ENCODE peak calls at places on chromosomes 11 and 22, in ten cellular contexts. One of them, this sample, is unnamed.

GRCh38 chr11:65425971-65426838 is 3.6 kb downstream of the NEAT1 start:
- DNase-seq in WTC11: no peak
- DNase-seq in NCI-H345: no peak
- DNase-seq in germinal center: no peak
- DNase-seq in AG08396: peak; percentile 7
- DNase-seq in EH: peak; percentile 86
- DNase-seq in GM12865: peak; percentile 91
- DNase-seq in dermis blood vessel endothelial cell: peak; percentile 71
- DNase-seq in brain microvascular endothelial cell: peak; percentile 38
- DNase-seq in EL: peak; percentile 87
- DNase-seq in this sample: peak; percentile 88

GRCh38 chr11:72012897-72013721 is 14.4 kb downstream of the IL18BP start:
- DNase-seq in AG08396: peak; percentile 93
- DNase-seq in NCI-H345: no peak
- DNase-seq in germinal center: no peak
- DNase-seq in EL: no peak
- DNase-seq in EH: peak; percentile 63
- DNase-seq in brain microvascular endothelial cell: peak; percentile 28
- DNase-seq in WTC11: no peak
- DNase-seq in GM12865: no peak
- DNase-seq in dermis blood vessel endothelial cell: no peak
- DNase-seq in this sample: peak; percentile 85

GRCh38 chr11:124953753-124954624 is at the start of gene CCDC15:
- DNase-seq in brain microvascular endothelial cell: peak; percentile 95
- DNase-seq in dermis blood vessel endothelial cell: peak; percentile 99
- DNase-seq in germinal center: peak; percentile 92
- DNase-seq in EH: peak; percentile 98
- DNase-seq in AG08396: peak; percentile 93
- DNase-seq in GM12865: peak; percentile 97
- DNase-seq in EL: peak; percentile 99
- DNase-seq in NCI-H345: peak; percentile 99
- DNase-seq in WTC11: peak; percentile 98
- DNase-seq in this sample: peak; percentile 96

GRCh38 chr11:12066799-12067508 is 43.4 kb upstream of the MICAL2 start:
- DNase-seq in EL: peak; percentile 72
- DNase-seq in EH: peak; percentile 97
- DNase-seq in germinal center: no peak
- DNase-seq in WTC11: no peak
- DNase-seq in AG08396: no peak
- DNase-seq in dermis blood vessel endothelial cell: no peak
- DNase-seq in NCI-H345: peak; percentile 80
- DNase-seq in brain microvascular endothelial cell: no peak
- DNase-seq in GM12865: no peak
- DNase-seq in this sample: peak; percentile 67

GRCh38 chr11:71251761-71252433 is 480 bp downstream of the SHANK2 start:
- DNase-seq in EH: no peak
- DNase-seq in brain microvascular endothelial cell: no peak
- DNase-seq in EL: no peak
- DNase-seq in NCI-H345: peak; percentile 67
- DNase-seq in WTC11: peak; percentile 72
- DNase-seq in germinal center: peak; percentile 85
- DNase-seq in GM12865: peak; percentile 23
- DNase-seq in dermis blood vessel endothelial cell: no peak
- DNase-seq in AG08396: peak; percentile 73
- DNase-seq in this sample: no peak

GRCh38 chr22:20725987-20726558 is 47.8 kb upstream of the SERPIND1 start:
- DNase-seq in GM12865: no peak
- DNase-seq in EL: peak; percentile 71
- DNase-seq in germinal center: no peak
- DNase-seq in brain microvascular endothelial cell: no peak
- DNase-seq in dermis blood vessel endothelial cell: no peak
- DNase-seq in NCI-H345: no peak
- DNase-seq in EH: peak; percentile 42
- DNase-seq in WTC11: no peak
- DNase-seq in AG08396: no peak
- DNase-seq in this sample: no peak

GRCh38 chr11:118401151-118401879 is at the start of gene ATP5MG:
- DNase-seq in GM12865: peak; percentile 95
- DNase-seq in EL: peak; percentile 90
- DNase-seq in WTC11: peak; percentile 89
- DNase-seq in brain microvascular endothelial cell: peak; percentile 89
- DNase-seq in dermis blood vessel endothelial cell: peak; percentile 92
- DNase-seq in EH: peak; percentile 91
- DNase-seq in NCI-H345: peak; percentile 88
- DNase-seq in germinal center: peak; percentile 88
- DNase-seq in AG08396: peak; percentile 91
- DNase-seq in this sample: peak; percentile 84

GRCh38 chr22:44894782-44895181 is 115.0 kb downstream of the PHF21B start:
- DNase-seq in AG08396: no peak
- DNase-seq in WTC11: no peak
- DNase-seq in NCI-H345: no peak
- DNase-seq in germinal center: no peak
- DNase-seq in EH: no peak
- DNase-seq in dermis blood vessel endothelial cell: no peak
- DNase-seq in GM12865: no peak
- DNase-seq in brain microvascular endothelial cell: no peak
- DNase-seq in EL: no peak
- DNase-seq in this sample: no peak

GRCh38 chr11:70694371-70694770 is 296.0 kb downstream of the CTTN start:
- DNase-seq in NCI-H345: no peak
- DNase-seq in WTC11: no peak
- DNase-seq in germinal center: no peak
- DNase-seq in EL: no peak
- DNase-seq in brain microvascular endothelial cell: no peak
- DNase-seq in GM12865: no peak
- DNase-seq in AG08396: no peak
- DNase-seq in EH: no peak
- DNase-seq in dermis blood vessel endothelial cell: no peak
- DNase-seq in this sample: no peak

GRCh38 chr22:24424001-24424900 is 3.1 kb upstream of the ADORA2A start:
- DNase-seq in WTC11: peak; percentile 58
- DNase-seq in NCI-H345: no peak
- DNase-seq in EL: peak; percentile 25
- DNase-seq in dermis blood vessel endothelial cell: peak; percentile 34
- DNase-seq in germinal center: no peak
- DNase-seq in EH: no peak
- DNase-seq in brain microvascular endothelial cell: no peak
- DNase-seq in GM12865: peak; percentile 51
- DNase-seq in AG08396: peak; percentile 54
- DNase-seq in this sample: no peak

GRCh38 chr11:128190312-128190711 is 397.0 kb downstream of the ETS1 start:
- DNase-seq in brain microvascular endothelial cell: no peak
- DNase-seq in germinal center: no peak
- DNase-seq in EH: no peak
- DNase-seq in AG08396: no peak
- DNase-seq in GM12865: no peak
- DNase-seq in EL: no peak
- DNase-seq in WTC11: no peak
- DNase-seq in NCI-H345: no peak
- DNase-seq in dermis blood vessel endothelial cell: no peak
- DNase-seq in this sample: no peak

GRCh38 chr11:64123102-64123434 is 42.8 kb downstream of the MACROD1 start:
- DNase-seq in EL: no peak
- DNase-seq in AG08396: no peak
- DNase-seq in WTC11: no peak
- DNase-seq in NCI-H345: peak; percentile 56
- DNase-seq in EH: no peak
- DNase-seq in germinal center: no peak
- DNase-seq in brain microvascular endothelial cell: no peak
- DNase-seq in dermis blood vessel endothelial cell: no peak
- DNase-seq in GM12865: no peak
- DNase-seq in this sample: no peak

GRCh38 chr11:69217276-69218105 is 61.8 kb downstream of the SMIM38 start:
- DNase-seq in brain microvascular endothelial cell: no peak
- DNase-seq in NCI-H345: no peak
- DNase-seq in AG08396: no peak
- DNase-seq in WTC11: peak; percentile 9
- DNase-seq in dermis blood vessel endothelial cell: no peak
- DNase-seq in EH: no peak
- DNase-seq in germinal center: no peak
- DNase-seq in EL: no peak
- DNase-seq in GM12865: no peak
- DNase-seq in this sample: peak; percentile 6

GRCh38 chr22:48104786-48105185 is 1342.3 kb downstream of the TBC1D22A start:
- DNase-seq in GM12865: no peak
- DNase-seq in EL: no peak
- DNase-seq in germinal center: no peak
- DNase-seq in AG08396: no peak
- DNase-seq in EH: no peak
- DNase-seq in dermis blood vessel endothelial cell: no peak
- DNase-seq in NCI-H345: no peak
- DNase-seq in WTC11: no peak
- DNase-seq in brain microvascular endothelial cell: no peak
- DNase-seq in this sample: no peak